ENCODE peak calls at places on chromosomes 7 and 10, in nine cellular contexts. V is AG08396; O is astrocyte of the hippocampus; Q is activated T-cell treated with anti-CD3 and anti-CD28 coated beads, Interleukin-2, amount 50 U/mL, for 72 hours; L is H4; H is kidney tubule cell; G is fibroblast of lung; B is stimulated activated CD4-positive, alpha-beta T cell treated with anti-CD3 and anti-CD28 coated beads, TNF-alpha, amount 100 ng/mL, for 24 hours; K is lower lobe of right lung. N is an unnamed sample.

GRCh38 chr10:94546616-94547175 is 1.1 kb downstream of the HELLS start:
- DNase-seq in V (peak), O (peak), Q (no peak), L (peak), H (peak), G (peak), B (no peak), K (no peak), N (no peak)

GRCh38 chr7:4307645-4308590 is 374.2 kb upstream of the FOXK1 start:
- DNase-seq in V (no peak), O (no peak), Q (no peak), L (no peak), H (no peak), G (no peak), B (no peak), K (no peak), N (no peak)

GRCh38 chr7:158650821-158651225 is 53.8 kb downstream of the NCAPG2 start:
- DNase-seq in V (peak), O (peak), Q (peak), L (no peak), H (no peak), G (peak), B (no peak), K (no peak), N (no peak)

GRCh38 chr10:95770084-95770720 is 14.2 kb downstream of the ENTPD1 start:
- DNase-seq in V (no peak), O (no peak), Q (no peak), L (no peak), H (no peak), G (no peak), B (no peak), K (no peak), N (no peak)

GRCh38 chr10:88196298-88196697 is 332.9 kb downstream of the PTEN start:
- DNase-seq in V (no peak), O (no peak), Q (no peak), L (no peak), H (no peak), G (no peak), B (no peak), K (no peak), N (no peak)

GRCh38 chr7:150999497-151000225 is 8.8 kb downstream of the NOS3 start:
- DNase-seq in V (no peak), O (no peak), Q (no peak), L (no peak), H (no peak), G (no peak), B (no peak), K (no peak), N (no peak)

GRCh38 chr10:43888551-43888950 is 239.9 kb upstream of the ZNF32 start:
- DNase-seq in V (peak), O (no peak), Q (no peak), L (peak), H (no peak), G (peak), B (no peak), K (no peak), N (no peak)

GRCh38 chr10:4807803-4808507 is 18.1 kb upstream of the AKR1E2 start:
- DNase-seq in V (peak), O (peak), Q (no peak), L (peak), H (peak), G (peak), B (no peak), K (no peak), N (no peak)

GRCh38 chr7:111113263-111114017 is 22.5 kb downstream of the LRRN3 start:
- DNase-seq in V (no peak), O (peak), Q (no peak), L (no peak), H (peak), G (peak), B (no peak), K (no peak), N (no peak)

GRCh38 chr10:84118395-84119006 is 20.8 kb upstream of the GHITM start:
- DNase-seq in V (no peak), O (no peak), Q (no peak), L (peak), H (peak), G (no peak), B (no peak), K (no peak), N (no peak)

GRCh38 chr10:94043431-94043990 is 49.8 kb downstream of the PLCE1 start:
- DNase-seq in V (no peak), O (no peak), Q (no peak), L (no peak), H (no peak), G (no peak), B (no peak), K (no peak), N (no peak)

GRCh38 chr10:19966751-19967150 is 150.5 kb downstream of the PLXDC2 start:
- DNase-seq in V (no peak), O (no peak), Q (no peak), L (no peak), H (no peak), G (peak), B (no peak), K (no peak), N (no peak)

GRCh38 chr7:22083711-22084289 is 138.1 kb upstream of the CDCA7L start:
- DNase-seq in V (no peak), O (no peak), Q (no peak), L (no peak), H (peak), G (peak), B (no peak), K (no peak), N (no peak)

GRCh38 chr7:42572046-42572445 is 335.0 kb upstream of the GLI3 start:
- DNase-seq in V (no peak), O (peak), Q (no peak), L (peak), H (no peak), G (peak), B (no peak), K (no peak), N (no peak)

GRCh38 chr7:42046483-42046882 is 190.5 kb downstream of the GLI3 start:
- DNase-seq in V (no peak), O (peak), Q (no peak), L (no peak), H (no peak), G (no peak), B (no peak), K (no peak), N (no peak)

GRCh38 chr7:73896454-73896853 is 35.5 kb downstream of the TMEM270 start:
- DNase-seq in V (no peak), O (no peak), Q (no peak), L (no peak), H (peak), G (peak), B (no peak), K (no peak), N (no peak)

GRCh38 chr10:82888809-82889455 is 1013.9 kb downstream of the NRG3 start:
- DNase-seq in V (no peak), O (no peak), Q (no peak), L (no peak), H (no peak), G (no peak), B (no peak), K (no peak), N (no peak)

GRCh38 chr7:96508371-96508770 is 186.5 kb upstream of the SLC25A13 start:
- DNase-seq in V (no peak), O (no peak), Q (no peak), L (no peak), H (no peak), G (peak), B (no peak), K (no peak), N (no peak)

GRCh38 chr10:123967626-123968243 is 76.1 kb upstream of the CPXM2 start:
- DNase-seq in V (peak), O (peak), Q (peak), L (peak), H (peak), G (peak), B (no peak), K (peak), N (no peak)

GRCh38 chr7:66964391-66964790 is 31.0 kb downstream of the SBDS start:
- DNase-seq in V (no peak), O (peak), Q (no peak), L (no peak), H (no peak), G (peak), B (no peak), K (no peak), N (no peak)

GRCh38 chr7:89623018-89623672 is 531.1 kb upstream of the STEAP1 start:
- DNase-seq in V (no peak), O (peak), Q (peak), L (peak), H (peak), G (peak), B (no peak), K (no peak), N (peak)

GRCh38 chr7:50832744-50833143 is 50.0 kb upstream of the GRB10 start:
- DNase-seq in V (peak), O (peak), Q (peak), L (peak), H (peak), G (peak), B (no peak), K (no peak), N (no peak)

GRCh38 chr7:19969859-19970493 is 196.6 kb upstream of the TMEM196 start:
- DNase-seq in V (no peak), O (peak), Q (no peak), L (no peak), H (peak), G (no peak), B (no peak), K (no peak), N (no peak)

GRCh38 chr7:7178081-7178480 is 4.3 kb upstream of the C1GALT1 start:
- DNase-seq in V (no peak), O (no peak), Q (no peak), L (no peak), H (peak), G (no peak), B (no peak), K (no peak), N (no peak)

GRCh38 chr7:131900785-131901287 is 344.4 kb upstream of the PODXL start:
- DNase-seq in V (no peak), O (no peak), Q (no peak), L (no peak), H (no peak), G (no peak), B (no peak), K (no peak), N (no peak)

GRCh38 chr10:73769396-73769795 is 12.5 kb upstream of the CHCHD1 start:
- DNase-seq in V (no peak), O (no peak), Q (no peak), L (no peak), H (no peak), G (no peak), B (no peak), K (no peak), N (no peak)

GRCh38 chr10:75079436-75080083 is 31.9 kb upstream of the SAMD8 start:
- DNase-seq in V (no peak), O (no peak), Q (no peak), L (no peak), H (no peak), G (no peak), B (no peak), K (no peak), N (no peak)

GRCh38 chr7:100885440-100886141 is 3.9 kb downstream of the UFSP1 start:
- DNase-seq in V (no peak), O (no peak), Q (no peak), L (peak), H (no peak), G (no peak), B (no peak), K (no peak), N (no peak)

GRCh38 chr10:57696641-57697040 is 571.1 kb downstream of the IPMK start:
- DNase-seq in V (peak), O (peak), Q (no peak), L (peak), H (peak), G (peak), B (no peak), K (no peak), N (no peak)

GRCh38 chr7:27961255-27961654 is 219.3 kb downstream of the JAZF1 start:
- DNase-seq in V (peak), O (peak), Q (no peak), L (peak), H (peak), G (no peak), B (no peak), K (no peak), N (no peak)

GRCh38 chr10:117420768-117421167 is 45.5 kb upstream of the PDZD8 start:
- DNase-seq in V (no peak), O (no peak), Q (no peak), L (no peak), H (no peak), G (no peak), B (no peak), K (no peak), N (no peak)

GRCh38 chr7:38727184-38727940 is 96.2 kb upstream of the AMPH start:
- DNase-seq in V (no peak), O (peak), Q (no peak), L (no peak), H (peak), G (no peak), B (no peak), K (no peak), N (no peak)

GRCh38 chr10:77959384-77959783 is 32.8 kb upstream of the DLG5 start:
- DNase-seq in V (no peak), O (no peak), Q (no peak), L (no peak), H (no peak), G (no peak), B (no peak), K (no peak), N (no peak)

GRCh38 chr7:157471259-157472125 is 134.7 kb downstream of the DNAJB6 start:
- DNase-seq in V (no peak), O (no peak), Q (peak), L (no peak), H (no peak), G (no peak), B (no peak), K (peak), N (no peak)

N was measured in cerebellar nuclear complex.